ENCODE peak calls at places on chromosomes 7 and 10, in four cellular contexts. I is ovary; Q is cardiac fibroblast; V is stimulated activated CD4-positive, alpha-beta T cell treated with anti-CD3 and anti-CD28 coated beads, Interleukin-2, amount 100 ng/mL, for 24 hours. O is an unnamed sample.

GRCh38 chr7:46215987-46216567 is 295.0 kb upstream of the IGFBP3 start:
- DNase-seq in Q (no peak), I (no peak), V (no peak), O (peak; percentile 99)

GRCh38 chr10:58307676-58308075 is 27.1 kb upstream of the UBE2D1 start:
- DNase-seq in Q (no peak), V (no peak), I (no peak), O (no peak)

GRCh38 chr10:98536551-98536950 is 89.8 kb upstream of the HPS1 start:
- DNase-seq in Q (no peak), V (no peak), I (no peak), O (peak; percentile 54)

GRCh38 chr7:10939237-10939910 is 34.3 kb upstream of the PHF14 start:
- DNase-seq in V (no peak), Q (no peak), I (no peak), O (no peak)

GRCh38 chr10:82164333-82164732 is 289.3 kb downstream of the NRG3 start:
- DNase-seq in V (no peak), Q (no peak), I (no peak), O (no peak)

GRCh38 chr7:55065079-55065478 is 46.3 kb downstream of the EGFR start:
- DNase-seq in Q (peak; percentile 99), I (peak; percentile 59), V (no peak), O (no peak)

GRCh38 chr7:76428149-76428823 is 3.5 kb downstream of the ZP3 start:
- DNase-seq in Q (no peak), I (no peak), V (no peak), O (no peak)

GRCh38 chr10:633279-634245 is 55.9 kb downstream of the DIP2C start:
- DNase-seq in V (no peak), Q (no peak), I (no peak), O (no peak)

GRCh38 chr7:98808751-98809460 is 60.9 kb downstream of the TMEM130 start:
- DNase-seq in I (no peak), Q (no peak), V (no peak), O (no peak)

GRCh38 chr7:142833174-142834027 is 21.5 kb upstream of the EPHB6 start:
- DNase-seq in I (no peak), V (no peak), Q (peak; percentile 35), O (no peak)

GRCh38 chr7:155921804-155922506 is 109.7 kb upstream of the SHH start:
- DNase-seq in I (no peak), V (no peak), Q (no peak), O (peak; percentile 14)

GRCh38 chr10:126956712-126957108 is 51.5 kb downstream of the DOCK1 start:
- DNase-seq in V (no peak), Q (no peak), I (no peak), O (no peak)

GRCh38 chr7:82375713-82376112 is 67.9 kb downstream of the CACNA2D1 start:
- DNase-seq in I (no peak), Q (no peak), V (no peak), O (peak; percentile 61)

GRCh38 chr10:15857001-15857608 is 3.2 kb downstream of the MINDY3 start:
- DNase-seq in Q (no peak), V (no peak), I (no peak), O (no peak)

GRCh38 chr10:74760042-74760979 is 66.1 kb upstream of the KAT6B start:
- DNase-seq in V (no peak), Q (no peak), I (no peak), O (no peak)

GRCh38 chr10:24341897-24342296 is 133.0 kb downstream of the KIAA1217 start:
- DNase-seq in Q (no peak), I (no peak), V (no peak), O (no peak)

GRCh38 chr10:77202857-77203256 is 434.8 kb downstream of the KCNMA1 start:
- DNase-seq in Q (no peak), I (no peak), V (no peak), O (no peak)

GRCh38 chr7:39271386-39271785 is 293.7 kb downstream of the POU6F2 start:
- DNase-seq in Q (no peak), V (no peak), I (no peak), O (peak; percentile 17)

GRCh38 chr10:60816624-60817023 is 38.3 kb downstream of the CDK1 start:
- DNase-seq in Q (peak; percentile 94), V (no peak), I (peak; percentile 29), O (peak; percentile 28)

GRCh38 chr10:98096731-98097130 is 37.7 kb upstream of the R3HCC1L start:
- DNase-seq in I (no peak), V (no peak), Q (no peak), O (no peak)

GRCh38 chr7:19111474-19112143 is 5.8 kb downstream of the TWIST1 start:
- DNase-seq in Q (no peak), I (no peak), V (no peak), O (no peak)

GRCh38 chr7:107879400-107880035 is 11.5 kb upstream of the DLD start:
- DNase-seq in Q (peak; percentile 77), V (peak; percentile 27), I (no peak), O (peak; percentile 42)

GRCh38 chr10:5466451-5466996 is 32.8 kb downstream of the CALML5 start:
- DNase-seq in Q (no peak), I (peak; percentile 32), V (no peak), O (peak; percentile 57)

GRCh38 chr10:99497343-99498025 is 35.3 kb upstream of the NKX2-3 start:
- DNase-seq in V (no peak), Q (no peak), I (no peak), O (no peak)

O was measured in DMS153.